ENCODE peak calls at places on chromosomes 13 and 19, in seven cellular contexts. M is transverse colon, I is body of pancreas, S is aorta, A is PC-3, D is MM.1S, Q is WERI-Rb-1. V is an unnamed sample.

GRCh38 chr19:57637379-57637778 is 4.4 kb downstream of the ZNF211 start:
- DNase-seq in S (no peak), Q (no peak), D (no peak), A (no peak), M (no peak), I (no peak), V (no peak)

GRCh38 chr19:30564551-30565011 is 192.4 kb downstream of the ZNF536 start:
- DNase-seq in Q (peak; percentile 46), A (no peak), I (no peak), D (no peak), S (no peak), M (no peak), V (no peak)

GRCh38 chr19:29630661-29631060 is 24.6 kb downstream of the POP4 start:
- DNase-seq in Q (no peak), S (no peak), M (no peak), A (no peak), D (no peak), I (no peak), V (no peak)

GRCh38 chr19:10686661-10687517 is 14.3 kb upstream of the QTRT1 start:
- DNase-seq in I (no peak), S (no peak), A (peak; percentile 21), D (no peak), M (no peak), Q (no peak), V (no peak)

GRCh38 chr19:45613926-45614725 is 12.1 kb upstream of the GPR4 start:
- DNase-seq in Q (no peak), S (no peak), A (peak; percentile 92), I (peak; percentile 70), M (peak; percentile 73), D (peak; percentile 54), V (peak; percentile 82)

GRCh38 chr19:13091400-13092161 is 11.1 kb downstream of the LYL1 start:
- DNase-seq in D (no peak), A (no peak), S (peak; percentile 92), I (no peak), Q (no peak), M (no peak), V (no peak)

GRCh38 chr13:33207616-33207964 is 78.0 kb downstream of the STARD13 start:
- DNase-seq in Q (peak; percentile 86), M (no peak), D (no peak), I (peak; percentile 47), S (no peak), A (no peak), V (no peak)

GRCh38 chr13:32984857-32985626 is 31.2 kb upstream of the KL start:
- DNase-seq in D (no peak), M (peak; percentile 18), Q (no peak), I (no peak), S (no peak), A (peak; percentile 98), V (no peak)

GRCh38 chr19:13705201-13705600 is 59.1 kb upstream of the MRI1 start:
- DNase-seq in I (no peak), A (no peak), M (no peak), S (no peak), D (no peak), Q (no peak), V (no peak)

GRCh38 chr13:46134961-46135522 is 30.2 kb upstream of the CPB2 start:
- DNase-seq in A (peak; percentile 92), S (no peak), Q (no peak), M (no peak), I (peak; percentile 82), D (no peak), V (no peak)

GRCh38 chr13:27419333-27419732 is 5.1 kb upstream of the GTF3A start:
- DNase-seq in M (no peak), S (no peak), D (no peak), A (peak; percentile 45), Q (no peak), I (no peak), V (no peak)

GRCh38 chr13:30371649-30372265 is 50.5 kb upstream of the UBE2L5 start:
- DNase-seq in S (no peak), I (peak; percentile 61), Q (no peak), D (peak; percentile 80), A (peak; percentile 69), M (peak; percentile 75), V (peak; percentile 77)

GRCh38 chr13:80630685-80631121 is 289.8 kb upstream of the SPRY2 start:
- DNase-seq in D (no peak), Q (no peak), A (peak; percentile 4), I (no peak), M (no peak), S (no peak), V (no peak)

GRCh38 chr19:17855333-17856152 is 4.2 kb upstream of the RPL18A start:
- DNase-seq in M (peak; percentile 92), Q (peak; percentile 85), A (peak; percentile 91), I (peak; percentile 89), D (peak; percentile 77), S (peak; percentile 89), V (peak; percentile 79)

GRCh38 chr13:59247166-59247565 is 916.6 kb downstream of the DIAPH3 start:
- DNase-seq in M (peak; percentile 38), A (no peak), Q (peak; percentile 9), S (no peak), I (peak; percentile 38), D (no peak), V (no peak)

GRCh38 chr13:74461011-74461410 is 326.8 kb upstream of the KLF12 start:
- DNase-seq in I (no peak), A (no peak), D (no peak), M (no peak), S (no peak), Q (no peak), V (no peak)

GRCh38 chr19:19540707-19541515 is 2.8 kb downstream of the CILP2 start:
- DNase-seq in S (no peak), D (no peak), Q (peak; percentile 61), A (peak; percentile 93), I (peak; percentile 28), M (peak; percentile 66), V (peak; percentile 80)

GRCh38 chr13:111864566-111864965 is 202.4 kb upstream of the SOX1 start:
- DNase-seq in D (no peak), I (no peak), Q (no peak), M (no peak), S (no peak), A (no peak), V (no peak)

GRCh38 chr19:5775668-5776309 is 8.8 kb downstream of the PRR22 start:
- DNase-seq in I (peak; percentile 43), S (no peak), A (peak; percentile 93), D (no peak), Q (no peak), M (no peak), V (no peak)

GRCh38 chr13:99869830-99870229 is 101.7 kb downstream of the ZIC5 start:
- DNase-seq in M (no peak), D (no peak), Q (no peak), S (no peak), I (no peak), A (no peak), V (no peak)

GRCh38 chr13:99873141-99873540 is 98.4 kb downstream of the ZIC5 start:
- DNase-seq in D (no peak), A (no peak), M (no peak), S (no peak), I (no peak), Q (no peak), V (no peak)

GRCh38 chr13:99873832-99874430 is 97.6 kb downstream of the ZIC5 start:
- DNase-seq in D (no peak), Q (no peak), I (no peak), M (no peak), A (no peak), S (no peak), V (no peak)

GRCh38 chr13:99870541-99870940 is 101.0 kb downstream of the ZIC5 start:
- DNase-seq in A (no peak), I (no peak), D (no peak), S (no peak), M (no peak), Q (no peak), V (no peak)

DNA sequence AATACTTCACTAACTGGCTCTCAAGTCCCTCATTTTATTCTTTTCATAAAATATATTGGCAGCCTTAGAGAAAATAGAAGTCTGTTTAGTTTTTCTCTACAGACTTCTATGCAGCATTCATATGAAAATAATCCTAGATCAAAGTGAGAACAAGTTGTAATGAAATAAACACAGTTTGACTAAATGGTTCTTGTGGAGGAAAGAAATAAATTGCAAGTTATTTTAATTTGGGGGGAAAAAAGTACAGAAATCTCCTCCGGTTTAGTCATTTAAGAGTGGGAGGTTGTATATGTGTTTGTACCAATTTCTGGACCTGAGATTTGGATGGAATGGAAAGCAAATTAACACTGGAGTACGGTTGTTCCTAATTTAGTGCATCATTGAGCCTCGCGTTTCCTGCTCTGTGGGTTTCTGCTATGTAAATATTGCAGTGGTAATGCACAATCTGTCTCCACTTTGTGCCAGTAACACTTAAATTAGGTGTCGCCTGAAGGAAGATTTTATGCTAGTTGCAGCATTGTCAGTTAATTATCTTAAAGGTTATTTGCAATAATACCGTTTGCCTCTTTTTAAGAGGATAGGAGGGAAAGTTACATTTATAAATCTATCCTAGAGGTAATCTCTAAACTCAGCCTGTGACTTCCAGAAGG is 100.2 kb downstream of the ZIC5 start:
- DNase-seq in Q (no peak), A (no peak), I (no peak), S (no peak), D (no peak), M (no peak), V (no peak)
- H3K27ac ChIP-seq in Q (no peak overlapping the region), A (no peak overlapping the region), I (no peak overlapping the region), S (no peak overlapping the region), D (no peak overlapping the region), M (no peak overlapping the region), V (no peak overlapping the region)

GRCh38 chr19:51338563-51339312 is 3.2 kb downstream of the VSIG10L start:
- DNase-seq in I (peak; percentile 82), A (peak; percentile 88), S (peak; percentile 89), Q (peak; percentile 88), D (no peak), M (peak; percentile 90), V (peak; percentile 87)
- H3K27ac ChIP-seq in I (peak overlapping the region; percentile 41), A (peak overlapping the region; percentile 14), S (peak overlapping the region; percentile 8), Q (peak overlapping the region; percentile 50), D (no peak overlapping the region), M (peak overlapping the region; percentile 85), V (no peak overlapping the region)

DNA sequence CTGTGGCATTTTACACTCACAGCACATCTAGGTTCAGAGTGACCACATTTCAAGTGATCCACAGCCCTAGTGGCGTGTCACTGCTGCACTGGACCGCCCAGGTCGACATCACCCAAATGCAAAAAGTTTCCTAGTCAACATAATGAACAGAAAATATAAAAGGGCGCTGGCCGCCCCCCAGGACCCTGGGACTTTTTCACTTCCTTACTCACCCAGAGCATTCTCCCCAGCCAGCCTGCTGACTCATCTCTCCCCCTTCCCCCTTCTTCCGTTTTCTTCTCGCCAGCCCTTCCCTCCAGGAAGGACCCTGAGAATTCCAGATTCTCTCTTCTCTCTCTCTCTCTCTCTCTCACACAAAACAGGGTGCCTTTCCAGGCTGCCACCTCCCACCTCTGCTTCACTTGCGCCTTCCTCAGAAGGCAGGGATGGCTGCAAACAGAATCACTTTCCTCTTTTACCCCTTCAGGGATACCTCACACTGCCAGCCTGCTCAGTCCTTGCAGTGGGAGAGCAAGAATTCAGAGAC is 21.0 kb upstream of the GRWD1 start:
- DNase-seq in A (peak; percentile 37), S (peak; percentile 65), D (no peak), I (no peak), M (no peak), Q (no peak), V (no peak)
- H3K27ac ChIP-seq in A (peak overlapping the region; percentile 55), S (no peak overlapping the region), D (no peak overlapping the region), I (no peak overlapping the region), M (no peak overlapping the region), Q (no peak overlapping the region), V (no peak overlapping the region)

DNA sequence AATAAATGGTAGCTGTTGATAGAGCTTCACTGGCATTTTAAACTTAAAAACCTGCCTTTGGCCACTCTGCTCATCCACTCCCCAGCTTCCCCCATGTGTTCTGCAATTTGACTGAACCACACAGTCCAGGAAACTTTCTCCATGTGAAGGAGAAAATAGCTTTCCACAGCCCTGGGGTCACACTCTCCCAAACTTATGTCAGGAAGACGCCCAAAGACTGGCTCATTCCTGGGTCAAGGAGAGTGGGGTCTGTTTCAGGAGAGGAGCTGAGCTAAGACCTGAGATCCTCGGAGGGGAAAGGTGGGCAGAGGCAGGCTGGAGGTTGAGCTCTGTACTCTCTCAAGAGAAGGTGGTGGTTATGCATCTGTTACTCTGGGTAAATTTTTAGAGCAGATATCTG is 48.7 kb upstream of the GPI start:
- DNase-seq in I (no peak), S (no peak), M (no peak), Q (no peak), A (no peak), D (no peak), V (no peak)
- H3K27ac ChIP-seq in I (no peak overlapping the region), S (no peak overlapping the region), M (peak overlapping the region; percentile 60), Q (no peak overlapping the region), A (no peak overlapping the region), D (no peak overlapping the region), V (no peak overlapping the region)